ENCODE peak calls at places on chromosomes 6 and 20, in seven cellular contexts. M is stimulated activated CD4-positive, alpha-beta T cell treated with anti-CD3 and anti-CD28 coated beads, Interleukin-15, amount 100 ng/mL, for 24 hours; L is OCI-LY7; C is GM03348; A is spleen; R is hippocampal formation; N is substantia nigra. X is an unnamed sample.

GRCh38 chr6:10510592-10511367 is 10.4 kb upstream of the GCNT2 start:
- DNase-seq in M (peak; percentile 62), L (peak; percentile 82), C (peak; percentile 39), A (peak; percentile 89), R (peak; percentile 16), N (peak; percentile 34), X (peak; percentile 84)

GRCh38 chr6:143504369-143504768 is 7.2 kb downstream of the FUCA2 start:
- DNase-seq in M (no peak), L (no peak), C (no peak), A (no peak), R (no peak), N (no peak), X (no peak)

GRCh38 chr6:108168026-108168463 is 2.2 kb downstream of the NR2E1 start:
- DNase-seq in M (peak; percentile 18), L (no peak), C (no peak), A (no peak), R (no peak), N (no peak), X (no peak)

GRCh38 chr20:10649080-10649816 is 24.6 kb downstream of the JAG1 start:
- DNase-seq in M (no peak), L (no peak), C (no peak), A (no peak), R (no peak), N (no peak), X (no peak)

GRCh38 chr20:51037499-51038110 is 14.7 kb upstream of the KCNG1 start:
- DNase-seq in M (no peak), L (no peak), C (no peak), A (peak; percentile 37), R (peak; percentile 46), N (no peak), X (no peak)

GRCh38 chr6:142118926-142119325 is 13.8 kb upstream of the GJE1 start:
- DNase-seq in M (no peak), L (no peak), C (no peak), A (no peak), R (no peak), N (no peak), X (no peak)

GRCh38 chr6:136961848-136962247 is 39.7 kb downstream of the SLC35D3 start:
- DNase-seq in M (no peak), L (no peak), C (no peak), A (no peak), R (no peak), N (no peak), X (no peak)

GRCh38 chr6:40436685-40437604 is 150.2 kb downstream of the LRFN2 start:
- DNase-seq in M (no peak), L (no peak), C (no peak), A (no peak), R (peak; percentile 37), N (peak; percentile 6), X (no peak)